ENCODE peak calls at places on chromosomes 2 and 18, in four cellular contexts. V is T-helper 2 cell; W is activated naive CD4-positive, alpha-beta T cell treated with Interleukin-2 at 50 U/mL for 16 hours; K is stimulated activated naive CD8-positive, alpha-beta T cell treated with anti-CD3 and anti-CD28 coated beads, Interleukin-15, Interleukin-2, amounts not matched to agents 100 U/mL and 50 U/mL, for 24 hours. C is an unnamed sample.

GRCh38 chr2:605674-606608 is 71.3 kb downstream of the TMEM18 start:
- DNase-seq in V (no peak), W (no peak), K (no peak), C (no peak)

GRCh38 chr2:5057895-5058294 is 634.3 kb upstream of the SOX11 start:
- DNase-seq in V (no peak), W (no peak), K (no peak), C (no peak)

GRCh38 chr2:88016948-88017779 is 817 bp upstream of the RNU2-63P start:
- DNase-seq in V (peak; percentile 27), W (no peak), K (peak; percentile 69), C (no peak)

GRCh38 chr18:33212363-33212762 is 228.2 kb downstream of the CCDC178 start:
- DNase-seq in V (no peak), W (no peak), K (no peak), C (no peak)

GRCh38 chr2:863732-864450 is 86.8 kb upstream of the SNTG2 start:
- DNase-seq in V (no peak), W (no peak), K (no peak), C (no peak)

GRCh38 chr2:240856151-240856980 is 12.3 kb upstream of the AGXT start:
- DNase-seq in V (no peak), W (no peak), K (no peak), C (no peak)

GRCh38 chr18:51668101-51668500 is 470.6 kb upstream of the MEX3C start:
- DNase-seq in V (no peak), W (peak; percentile 30), K (peak; percentile 54), C (peak; percentile 5)

GRCh38 chr2:118013221-118013723 is 598 bp downstream of the CCDC93 start:
- DNase-seq in V (peak; percentile 13), W (no peak), K (peak; percentile 47), C (peak; percentile 13)

GRCh38 chr2:96305979-96306308 is 598 bp upstream of the SNRNP200 start:
- DNase-seq in V (no peak), W (no peak), K (peak; percentile 20), C (no peak)

GRCh38 chr2:31237348-31238017 is 3.5 kb downstream of the EHD3 start:
- DNase-seq in V (no peak), W (no peak), K (no peak), C (no peak)

GRCh38 chr2:61356958-61357350 is 113.9 kb downstream of the USP34 start:
- DNase-seq in V (no peak), W (no peak), K (no peak), C (no peak)

GRCh38 chr2:143758629-143759330 is 629.6 kb downstream of the ARHGAP15 start:
- DNase-seq in V (no peak), W (no peak), K (no peak), C (no peak)

GRCh38 chr2:156005999-156006712 is 326.4 kb downstream of the NR4A2 start:
- DNase-seq in V (no peak), W (no peak), K (no peak), C (no peak)

GRCh38 chr18:75441921-75442320 is 14.4 kb upstream of the SMIM21 start:
- DNase-seq in V (no peak), W (no peak), K (no peak), C (no peak)

GRCh38 chr2:127796389-127796788 is 14.6 kb downstream of the WDR33 start:
- DNase-seq in V (no peak), W (no peak), K (no peak), C (no peak)

GRCh38 chr2:232876071-232876977 is 6.3 kb downstream of the SNORC start:
- DNase-seq in V (no peak), W (peak; percentile 17), K (peak; percentile 22), C (no peak)

GRCh38 chr18:48853588-48853987 is 97.2 kb downstream of the SMAD7 start:
- DNase-seq in V (no peak), W (no peak), K (no peak), C (no peak)

GRCh38 chr18:45588284-45588683 is 27.0 kb upstream of the SLC14A2 start:
- DNase-seq in V (no peak), W (no peak), K (no peak), C (no peak)

GRCh38 chr2:160868891-160869290 is 291.3 kb upstream of the TANK start:
- DNase-seq in V (no peak), W (no peak), K (no peak), C (no peak)

GRCh38 chr2:113167115-113167932 is 6.4 kb upstream of the PSD4 start:
- DNase-seq in V (no peak), W (peak; percentile 43), K (peak; percentile 43), C (no peak)

GRCh38 chr18:2978626-2979025 is 34.3 kb downstream of the LPIN2 start:
- DNase-seq in V (no peak), W (peak; percentile 46), K (no peak), C (no peak)

GRCh38 chr2:68737717-68738116 is 3.1 kb downstream of the ARHGAP25 start:
- DNase-seq in V (no peak), W (peak; percentile 44), K (peak; percentile 44), C (no peak)

GRCh38 chr2:102592601-102593000 is 26.8 kb upstream of the SLC9A2 start:
- DNase-seq in V (no peak), W (no peak), K (peak; percentile 19), C (no peak)

GRCh38 chr2:68487773-68488355 is 20.5 kb downstream of the APLF start:
- DNase-seq in V (no peak), W (no peak), K (no peak), C (no peak)